ENCODE peak calls at places on chromosomes 13 and 19, in nine cellular contexts. One of them, this sample, is unnamed.

GRCh38 chr19:56594783-56595547 is at the start of gene ZNF71:
- DNase-seq in effector memory CD4-positive, alpha-beta T cell: peak; percentile 74
- DNase-seq in stomach: peak; percentile 91
- DNase-seq in right atrium auricular region: peak; percentile 88
- DNase-seq in esophagus squamous epithelium: peak; percentile 41
- DNase-seq in kidney: peak; percentile 97
- DNase-seq in ovary: peak; percentile 92
- DNase-seq in pancreas: peak; percentile 87
- DNase-seq in HepG2: peak; percentile 58
- DNase-seq in this sample: peak; percentile 96

GRCh38 chr13:105937451-105937850 is 598.0 kb downstream of the EFNB2 start:
- DNase-seq in effector memory CD4-positive, alpha-beta T cell: no peak
- DNase-seq in stomach: no peak
- DNase-seq in right atrium auricular region: no peak
- DNase-seq in esophagus squamous epithelium: no peak
- DNase-seq in kidney: no peak
- DNase-seq in ovary: no peak
- DNase-seq in pancreas: no peak
- DNase-seq in HepG2: no peak
- DNase-seq in this sample: peak; percentile 11

GRCh38 chr13:73914119-73914518 is 220.1 kb downstream of the KLF12 start:
- DNase-seq in effector memory CD4-positive, alpha-beta T cell: no peak
- DNase-seq in stomach: no peak
- DNase-seq in right atrium auricular region: no peak
- DNase-seq in esophagus squamous epithelium: no peak
- DNase-seq in kidney: no peak
- DNase-seq in ovary: no peak
- DNase-seq in pancreas: no peak
- DNase-seq in HepG2: no peak
- DNase-seq in this sample: no peak

GRCh38 chr19:29478578-29479565 is 46.9 kb upstream of the VSTM2B start:
- DNase-seq in effector memory CD4-positive, alpha-beta T cell: no peak
- DNase-seq in stomach: no peak
- DNase-seq in right atrium auricular region: no peak
- DNase-seq in esophagus squamous epithelium: no peak
- DNase-seq in kidney: no peak
- DNase-seq in ovary: no peak
- DNase-seq in pancreas: no peak
- DNase-seq in HepG2: peak; percentile 13
- DNase-seq in this sample: no peak

GRCh38 chr19:39082745-39083598 is 1.2 kb upstream of the ACP7 start:
- DNase-seq in effector memory CD4-positive, alpha-beta T cell: no peak
- DNase-seq in stomach: no peak
- DNase-seq in right atrium auricular region: no peak
- DNase-seq in esophagus squamous epithelium: no peak
- DNase-seq in kidney: no peak
- DNase-seq in ovary: no peak
- DNase-seq in pancreas: no peak
- DNase-seq in HepG2: no peak
- DNase-seq in this sample: no peak

GRCh38 chr19:21492932-21493906 is 12.2 kb upstream of the ZNF429 start:
- DNase-seq in effector memory CD4-positive, alpha-beta T cell: no peak
- DNase-seq in stomach: no peak
- DNase-seq in right atrium auricular region: peak; percentile 53
- DNase-seq in esophagus squamous epithelium: no peak
- DNase-seq in kidney: no peak
- DNase-seq in ovary: no peak
- DNase-seq in pancreas: no peak
- DNase-seq in HepG2: no peak
- DNase-seq in this sample: no peak

GRCh38 chr19:14676762-14677161 is 2.1 kb upstream of the ADGRE3 start:
- DNase-seq in effector memory CD4-positive, alpha-beta T cell: no peak
- DNase-seq in stomach: no peak
- DNase-seq in right atrium auricular region: no peak
- DNase-seq in esophagus squamous epithelium: no peak
- DNase-seq in kidney: no peak
- DNase-seq in ovary: no peak
- DNase-seq in pancreas: no peak
- DNase-seq in HepG2: no peak
- DNase-seq in this sample: no peak

GRCh38 chr13:25286308-25286968 is 850 bp downstream of the MTMR6 start:
- DNase-seq in effector memory CD4-positive, alpha-beta T cell: peak; percentile 25
- DNase-seq in stomach: no peak
- DNase-seq in right atrium auricular region: no peak
- DNase-seq in esophagus squamous epithelium: no peak
- DNase-seq in kidney: no peak
- DNase-seq in ovary: no peak
- DNase-seq in pancreas: no peak
- DNase-seq in HepG2: peak; percentile 24
- DNase-seq in this sample: peak; percentile 78

GRCh38 chr13:24039621-24040475 is 120.7 kb upstream of the SPATA13 start:
- DNase-seq in effector memory CD4-positive, alpha-beta T cell: no peak
- DNase-seq in stomach: no peak
- DNase-seq in right atrium auricular region: no peak
- DNase-seq in esophagus squamous epithelium: no peak
- DNase-seq in kidney: no peak
- DNase-seq in ovary: no peak
- DNase-seq in pancreas: no peak
- DNase-seq in HepG2: no peak
- DNase-seq in this sample: no peak

GRCh38 chr13:31068119-31068423 is 93.6 kb downstream of the HSPH1 start:
- DNase-seq in effector memory CD4-positive, alpha-beta T cell: no peak
- DNase-seq in stomach: no peak
- DNase-seq in right atrium auricular region: no peak
- DNase-seq in esophagus squamous epithelium: no peak
- DNase-seq in kidney: no peak
- DNase-seq in ovary: no peak
- DNase-seq in pancreas: no peak
- DNase-seq in HepG2: no peak
- DNase-seq in this sample: no peak

GRCh38 chr19:1131718-1132552 is 28.1 kb downstream of the GPX4 start:
- DNase-seq in effector memory CD4-positive, alpha-beta T cell: peak; percentile 80
- DNase-seq in stomach: peak; percentile 92
- DNase-seq in right atrium auricular region: peak; percentile 96
- DNase-seq in esophagus squamous epithelium: peak; percentile 76
- DNase-seq in kidney: peak; percentile 98
- DNase-seq in ovary: peak; percentile 84
- DNase-seq in pancreas: peak; percentile 66
- DNase-seq in HepG2: no peak
- DNase-seq in this sample: peak; percentile 93
- H3K4me1 ChIP-seq in effector memory CD4-positive, alpha-beta T cell: peaks cover 44% of the 10 kb centered on the region
- H3K4me1 ChIP-seq in stomach: peaks cover 54% of the 10 kb centered on the region
- H3K4me1 ChIP-seq in right atrium auricular region: peaks cover 56% of the 10 kb centered on the region
- H3K4me1 ChIP-seq in esophagus squamous epithelium: peaks cover 77% of the 10 kb centered on the region
- H3K4me1 ChIP-seq in kidney: peaks cover 20% of the 10 kb centered on the region
- H3K4me1 ChIP-seq in ovary: peaks cover 22% of the 10 kb centered on the region
- H3K4me1 ChIP-seq in pancreas: no peaks in the 10 kb centered on the region
- H3K4me1 ChIP-seq in HepG2: peaks cover 16% of the 10 kb centered on the region
- H3K4me1 ChIP-seq in this sample: peaks cover 50% of the 10 kb centered on the region

DNA sequence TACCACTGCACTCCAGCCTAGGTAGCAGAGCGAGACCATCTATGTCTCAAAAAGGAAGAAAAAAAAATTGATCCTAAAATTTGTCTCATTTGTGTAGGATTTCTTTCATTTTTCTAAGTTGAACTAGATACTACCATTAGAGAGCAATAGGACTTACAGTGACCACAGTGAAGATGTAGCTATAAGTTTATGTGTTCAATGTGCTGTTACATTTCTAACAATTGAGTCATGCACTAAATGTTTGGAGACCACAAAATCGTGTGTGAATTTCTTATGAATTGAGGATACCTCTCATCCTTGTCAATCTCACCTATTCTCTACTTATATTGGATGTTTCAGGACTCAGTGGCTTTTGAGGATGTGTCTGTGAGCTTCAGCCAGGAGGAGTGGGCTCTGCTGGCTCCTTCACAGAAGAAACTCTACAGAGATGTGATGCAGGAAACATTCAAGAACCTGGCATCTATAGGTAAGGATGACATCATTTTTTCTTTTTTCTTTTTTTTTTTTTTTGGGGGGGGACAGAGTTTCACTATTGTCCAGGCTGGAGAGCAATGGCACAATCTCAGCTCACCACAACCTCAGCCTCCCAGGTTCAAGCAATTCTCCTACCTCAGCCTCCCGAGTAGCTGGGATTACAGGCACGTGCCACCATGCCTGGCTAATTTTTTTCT is 12.8 kb downstream of the ZNF791 start:
- DNase-seq in effector memory CD4-positive, alpha-beta T cell: no peak
- DNase-seq in stomach: no peak
- DNase-seq in right atrium auricular region: no peak
- DNase-seq in esophagus squamous epithelium: no peak
- DNase-seq in kidney: no peak
- DNase-seq in ovary: no peak
- DNase-seq in pancreas: no peak
- DNase-seq in HepG2: no peak
- DNase-seq in this sample: peak; percentile 10
- H3K9me3 ChIP-seq in effector memory CD4-positive, alpha-beta T cell: peaks cover 4% of the 10 kb centered on the region
- H3K9me3 ChIP-seq in stomach: peaks cover 4% of the 10 kb centered on the region
- H3K9me3 ChIP-seq in right atrium auricular region: peaks cover 14% of the 10 kb centered on the region
- H3K9me3 ChIP-seq in esophagus squamous epithelium: no peaks in the 10 kb centered on the region
- H3K9me3 ChIP-seq in kidney: peaks cover 5% of the 10 kb centered on the region
- H3K9me3 ChIP-seq in ovary: no peaks in the 10 kb centered on the region
- H3K9me3 ChIP-seq in pancreas: no peaks in the 10 kb centered on the region
- H3K9me3 ChIP-seq in HepG2: no peaks in the 10 kb centered on the region
- H3K9me3 ChIP-seq in this sample: peaks cover 23% of the 10 kb centered on the region

GRCh38 chr13:39407138-39407537 is 195.9 kb downstream of the LHFPL6 start:
- DNase-seq in effector memory CD4-positive, alpha-beta T cell: no peak
- DNase-seq in stomach: no peak
- DNase-seq in right atrium auricular region: no peak
- DNase-seq in esophagus squamous epithelium: no peak
- DNase-seq in kidney: no peak
- DNase-seq in ovary: no peak
- DNase-seq in pancreas: no peak
- DNase-seq in HepG2: no peak
- DNase-seq in this sample: no peak

GRCh38 chr13:39411501-39411900 is 191.5 kb downstream of the LHFPL6 start:
- DNase-seq in effector memory CD4-positive, alpha-beta T cell: no peak
- DNase-seq in stomach: no peak
- DNase-seq in right atrium auricular region: no peak
- DNase-seq in esophagus squamous epithelium: no peak
- DNase-seq in kidney: no peak
- DNase-seq in ovary: no peak
- DNase-seq in pancreas: no peak
- DNase-seq in HepG2: no peak
- DNase-seq in this sample: no peak

GRCh38 chr13:39408512-39408911 is 194.5 kb downstream of the LHFPL6 start:
- DNase-seq in effector memory CD4-positive, alpha-beta T cell: no peak
- DNase-seq in stomach: no peak
- DNase-seq in right atrium auricular region: no peak
- DNase-seq in esophagus squamous epithelium: no peak
- DNase-seq in kidney: no peak
- DNase-seq in ovary: no peak
- DNase-seq in pancreas: no peak
- DNase-seq in HepG2: no peak
- DNase-seq in this sample: no peak

GRCh38 chr13:39407786-39408185 is 195.2 kb downstream of the LHFPL6 start:
- DNase-seq in effector memory CD4-positive, alpha-beta T cell: no peak
- DNase-seq in stomach: no peak
- DNase-seq in right atrium auricular region: no peak
- DNase-seq in esophagus squamous epithelium: no peak
- DNase-seq in kidney: no peak
- DNase-seq in ovary: no peak
- DNase-seq in pancreas: no peak
- DNase-seq in HepG2: no peak
- DNase-seq in this sample: no peak

GRCh38 chr13:39410089-39410901 is 192.7 kb downstream of the LHFPL6 start:
- DNase-seq in effector memory CD4-positive, alpha-beta T cell: no peak
- DNase-seq in stomach: no peak
- DNase-seq in right atrium auricular region: no peak
- DNase-seq in esophagus squamous epithelium: no peak
- DNase-seq in kidney: no peak
- DNase-seq in ovary: no peak
- DNase-seq in pancreas: no peak
- DNase-seq in HepG2: no peak
- DNase-seq in this sample: peak; percentile 88
- H3K4me1 ChIP-seq in effector memory CD4-positive, alpha-beta T cell: no peaks in the 10 kb centered on the region
- H3K4me1 ChIP-seq in stomach: no peaks in the 10 kb centered on the region
- H3K4me1 ChIP-seq in right atrium auricular region: peaks cover 51% of the 10 kb centered on the region
- H3K4me1 ChIP-seq in esophagus squamous epithelium: peaks cover 7% of the 10 kb centered on the region
- H3K4me1 ChIP-seq in kidney: no peaks in the 10 kb centered on the region
- H3K4me1 ChIP-seq in ovary: peaks cover 7% of the 10 kb centered on the region
- H3K4me1 ChIP-seq in pancreas: no peaks in the 10 kb centered on the region
- H3K4me1 ChIP-seq in HepG2: peaks cover 7% of the 10 kb centered on the region
- H3K4me1 ChIP-seq in this sample: peaks cover 43% of the 10 kb centered on the region

GRCh38 chr19:46555684-46556083 is 45.4 kb upstream of the CALM3 start:
- DNase-seq in effector memory CD4-positive, alpha-beta T cell: no peak
- DNase-seq in stomach: no peak
- DNase-seq in right atrium auricular region: no peak
- DNase-seq in esophagus squamous epithelium: no peak
- DNase-seq in kidney: no peak
- DNase-seq in ovary: no peak
- DNase-seq in pancreas: no peak
- DNase-seq in HepG2: no peak
- DNase-seq in this sample: no peak

GRCh38 chr19:46546194-46546896 is 50.7 kb upstream of the PNMA8B start:
- DNase-seq in effector memory CD4-positive, alpha-beta T cell: no peak
- DNase-seq in stomach: peak; percentile 60
- DNase-seq in right atrium auricular region: no peak
- DNase-seq in esophagus squamous epithelium: no peak
- DNase-seq in kidney: peak; percentile 77
- DNase-seq in ovary: no peak
- DNase-seq in pancreas: peak; percentile 74
- DNase-seq in HepG2: peak; percentile 30
- DNase-seq in this sample: no peak

GRCh38 chr19:46551175-46551574 is 50.0 kb upstream of the CALM3 start:
- DNase-seq in effector memory CD4-positive, alpha-beta T cell: no peak
- DNase-seq in stomach: no peak
- DNase-seq in right atrium auricular region: no peak
- DNase-seq in esophagus squamous epithelium: no peak
- DNase-seq in kidney: no peak
- DNase-seq in ovary: no peak
- DNase-seq in pancreas: no peak
- DNase-seq in HepG2: no peak
- DNase-seq in this sample: no peak

GRCh38 chr19:46550684-46551083 is 50.4 kb upstream of the CALM3 start:
- DNase-seq in effector memory CD4-positive, alpha-beta T cell: no peak
- DNase-seq in stomach: no peak
- DNase-seq in right atrium auricular region: no peak
- DNase-seq in esophagus squamous epithelium: no peak
- DNase-seq in kidney: no peak
- DNase-seq in ovary: no peak
- DNase-seq in pancreas: no peak
- DNase-seq in HepG2: no peak
- DNase-seq in this sample: no peak
- H3K9me3 ChIP-seq in effector memory CD4-positive, alpha-beta T cell: peaks cover 5% of the 10 kb centered on the region
- H3K9me3 ChIP-seq in stomach: no peaks in the 10 kb centered on the region
- H3K9me3 ChIP-seq in right atrium auricular region: peaks cover 26% of the 10 kb centered on the region
- H3K9me3 ChIP-seq in esophagus squamous epithelium: no peaks in the 10 kb centered on the region
- H3K9me3 ChIP-seq in kidney: no peaks in the 10 kb centered on the region
- H3K9me3 ChIP-seq in ovary: no peaks in the 10 kb centered on the region
- H3K9me3 ChIP-seq in pancreas: no peaks in the 10 kb centered on the region
- H3K9me3 ChIP-seq in HepG2: peaks cover 9% of the 10 kb centered on the region
- H3K9me3 ChIP-seq in this sample: peaks cover 30% of the 10 kb centered on the region

This sample was measured in adipocyte.